ENCODE peak calls at places on chromosome X, in eight cellular contexts. U is NB4; Z is Calu3; O is left ventricle myocardium inferior; A is astrocyte of the spinal cord; W is endothelial cell; R is CD4-positive, alpha-beta T cell; M is lower leg skin. F is an unnamed sample.

GRCh38 chrX:136880003-136880451 is 498 bp downstream of the RBMX start:
- DNase-seq in W (peak; percentile 12), U (peak; percentile 48), A (no peak), R (peak; percentile 15), Z (peak; percentile 14), O (peak; percentile 20), M (peak; percentile 18), F (no peak)

GRCh38 chrX:95885074-95885473 is 799.6 kb upstream of the DIAPH2 start:
- DNase-seq in O (no peak), M (peak; percentile 26), W (no peak), U (no peak), Z (peak; percentile 1), A (peak; percentile 47), R (no peak), F (no peak)

GRCh38 chrX:154082396-154083133 is 15.0 kb downstream of the MECP2 start:
- DNase-seq in Z (no peak), U (no peak), O (no peak), W (no peak), R (no peak), M (no peak), A (peak; percentile 46), F (no peak)

GRCh38 chrX:76428243-76429130 is 977 bp downstream of the MAGEE1 start:
- DNase-seq in M (no peak), U (no peak), O (no peak), W (peak; percentile 5), R (peak; percentile 27), A (no peak), Z (no peak), F (no peak)

GRCh38 chrX:56728752-56729151 is 291 bp upstream of the NBDY start:
- DNase-seq in Z (peak; percentile 19), M (no peak), R (peak; percentile 4), A (peak; percentile 59), O (no peak), W (no peak), U (peak; percentile 17), F (no peak)

GRCh38 chrX:6002056-6002455 is 226.6 kb downstream of the NLGN4X start:
- DNase-seq in O (no peak), U (no peak), W (no peak), A (no peak), M (no peak), R (no peak), Z (no peak), F (no peak)

GRCh38 chrX:2710496-2710895 is 19.4 kb downstream of the CD99 start:
- DNase-seq in M (no peak), W (no peak), Z (no peak), R (no peak), U (no peak), A (no peak), O (no peak), F (no peak)

GRCh38 chrX:24148535-24149345 is 789 bp upstream of the ZFX start:
- DNase-seq in R (peak; percentile 12), A (peak; percentile 48), M (no peak), O (no peak), Z (no peak), W (no peak), U (peak; percentile 59), F (no peak)

GRCh38 chrX:38694394-38694793 is 106.9 kb upstream of the MID1IP1 start:
- DNase-seq in A (no peak), Z (no peak), O (no peak), M (no peak), W (no peak), U (no peak), R (no peak), F (no peak)

GRCh38 chrX:155270969-155271368 is 6.7 kb upstream of the RAB39B start:
- DNase-seq in O (no peak), R (no peak), A (no peak), Z (no peak), U (no peak), W (no peak), M (no peak), F (no peak)

GRCh38 chrX:155262970-155263754 is 1.1 kb downstream of the RAB39B start:
- DNase-seq in M (no peak), R (no peak), A (no peak), W (no peak), Z (no peak), U (no peak), O (no peak), F (no peak)

GRCh38 chrX:155263854-155264628 is at the start of gene RAB39B:
- DNase-seq in A (peak; percentile 39), Z (peak; percentile 52), O (peak; percentile 39), M (peak; percentile 12), R (peak; percentile 62), U (peak; percentile 14), W (peak; percentile 34), F (peak; percentile 10)

DNA sequence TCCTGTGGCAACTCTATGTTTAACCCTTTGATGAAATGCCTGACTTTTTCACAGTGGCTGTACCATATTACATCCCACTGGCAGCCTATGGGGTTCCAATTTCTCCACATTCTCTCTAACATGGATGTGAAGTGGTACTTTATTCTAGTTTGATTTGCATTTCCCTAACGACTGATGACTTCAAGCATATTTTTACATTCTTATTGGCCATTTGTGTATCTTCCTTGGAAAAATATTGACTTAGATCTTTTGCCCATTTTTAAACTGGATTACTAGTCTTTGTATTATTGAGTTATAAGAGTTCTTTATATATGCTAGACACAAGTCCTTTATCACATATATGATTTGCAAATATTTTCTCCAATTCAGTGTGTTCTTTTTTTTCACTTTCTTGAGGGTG is 2.2 kb upstream of the RAB39B start:
- DNase-seq in A (no peak), Z (no peak), U (no peak), W (no peak), M (no peak), O (no peak), R (no peak), F (no peak)
- TF ChIP-seq CTCF in A (no peak), Z (no peak), U (no peak), W (no peak), M (no peak), O (no peak), R (no peak), F (no peak)

DNA sequence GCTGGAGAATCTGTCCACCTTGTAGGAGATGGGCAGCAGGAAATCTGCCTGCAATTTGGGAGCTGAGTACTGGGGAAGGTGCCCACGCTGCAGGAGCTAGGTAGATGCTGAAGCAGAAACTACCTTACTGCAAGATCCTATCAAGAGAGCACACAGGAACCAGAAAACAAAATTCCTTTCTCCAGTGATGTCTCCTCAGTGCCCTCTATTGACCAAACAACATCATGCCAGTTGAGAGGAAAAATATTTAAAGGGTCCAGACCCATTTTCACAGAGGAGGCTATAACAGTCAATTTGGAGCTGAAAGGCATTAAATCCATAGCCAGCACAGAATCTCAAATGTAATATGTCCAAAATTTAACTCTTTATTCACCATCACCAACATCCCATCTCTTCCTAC is 406.8 kb downstream of the SLITRK2 start:
- DNase-seq in Z (no peak), A (no peak), W (no peak), U (peak; percentile 10), M (no peak), O (no peak), R (no peak), F (no peak)
- TF ChIP-seq CTCF in Z (no peak), A (no peak), W (no peak), U (no peak), M (no peak), O (no peak), R (no peak), F (no peak)

GRCh38 chrX:13927175-13927574 is 102.5 kb downstream of the GEMIN8 start:
- DNase-seq in R (no peak), M (no peak), A (no peak), W (no peak), Z (no peak), U (no peak), O (no peak), F (no peak)

GRCh38 chrX:13923289-13923688 is 106.4 kb upstream of the GPM6B start:
- DNase-seq in M (no peak), W (no peak), Z (no peak), U (no peak), A (no peak), R (no peak), O (no peak), F (no peak)

GRCh38 chrX:13923845-13924244 is 105.8 kb downstream of the GEMIN8 start:
- DNase-seq in W (no peak), Z (no peak), R (no peak), U (no peak), A (no peak), M (no peak), O (no peak), F (no peak)
- TF ChIP-seq CTCF in W (no peak), Z (no peak), R (no peak), U (no peak), A (no peak), M (no peak), O (no peak), F (no peak)

DNA sequence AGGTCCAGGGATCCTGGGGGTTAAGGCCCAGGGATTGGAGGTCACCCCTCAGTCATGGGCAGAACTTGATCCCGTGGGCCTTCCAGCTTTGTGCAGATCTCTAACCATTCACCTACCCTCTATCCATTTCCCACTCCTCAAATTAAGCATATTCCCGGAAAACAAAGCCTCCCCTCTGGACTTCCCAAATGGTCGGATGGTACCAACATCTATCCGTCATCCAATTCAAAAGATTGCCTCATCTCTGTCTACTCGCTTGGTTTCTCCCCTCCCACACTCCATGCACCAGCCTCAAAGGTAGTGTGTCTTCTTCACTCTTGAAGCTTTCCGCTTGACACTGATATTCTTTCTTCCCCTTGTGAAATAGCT is 473 bp upstream of the BCLAF3 start:
- DNase-seq in A (no peak), M (no peak), O (no peak), W (no peak), Z (no peak), U (no peak), R (no peak), F (no peak)
- TF ChIP-seq CTCF in A (no peak), M (no peak), O (no peak), W (peak; percentile 9), Z (no peak), U (no peak), R (peak; percentile 19), F (no peak)

DNA sequence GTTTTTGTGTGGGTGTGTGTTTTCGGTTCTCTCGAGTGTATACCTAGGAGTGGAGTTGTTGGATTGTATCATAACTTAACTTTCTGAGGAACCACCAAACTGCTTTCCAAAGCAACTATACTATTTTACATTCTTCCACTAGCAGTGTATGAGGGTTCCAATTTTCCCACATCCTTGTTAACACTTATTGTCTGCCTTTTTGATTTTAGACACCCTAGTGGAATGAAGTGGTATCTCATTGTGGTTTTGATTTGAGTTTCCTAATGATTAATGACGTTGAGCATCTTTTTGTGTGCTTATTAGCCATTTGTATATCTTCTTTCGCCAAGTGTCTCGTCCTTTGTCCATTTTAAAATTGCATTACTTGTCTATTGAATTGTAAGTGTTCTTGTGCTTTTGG is 118.6 kb downstream of the REPS2 start:
- DNase-seq in Z (no peak), O (no peak), A (no peak), W (no peak), M (no peak), U (no peak), R (no peak), F (no peak)
- TF ChIP-seq CTCF in Z (no peak), O (no peak), A (no peak), W (no peak), M (no peak), U (no peak), R (no peak), F (no peak)

GRCh38 chrX:20350598-20350997 is 83.9 kb upstream of the RPS6KA3 start:
- DNase-seq in Z (no peak), R (no peak), W (no peak), M (no peak), A (no peak), U (no peak), O (no peak), F (no peak)
- TF ChIP-seq CTCF in Z (no peak), R (no peak), W (no peak), M (no peak), A (no peak), U (no peak), O (no peak), F (no peak)

F was measured in AG09319.